ENCODE peak calls at places on chromosomes 7 and 10, in five cellular contexts. P is upper lobe of left lung, B is dorsolateral prefrontal cortex, C is kidney epithelial cell, Q is HCT116. I is an unnamed sample.

GRCh38 chr10:123891147-123892011 is at the start of gene CPXM2:
- DNase-seq in B (no peak), Q (no peak), P (no peak), C (no peak), I (no peak)

GRCh38 chr10:659710-660141 is 29.7 kb downstream of the DIP2C start:
- DNase-seq in C (peak), B (no peak), Q (no peak), P (no peak), I (no peak)

GRCh38 chr10:101257121-101257890 is 28.0 kb upstream of the LBX1 start:
- DNase-seq in P (no peak), C (no peak), Q (no peak), B (no peak), I (no peak)

GRCh38 chr7:99275496-99275895 is 2.9 kb downstream of the MYH16 start:
- DNase-seq in B (no peak), C (no peak), Q (no peak), P (no peak), I (no peak)

GRCh38 chr7:66204822-66205735 is at the start of gene TPST1:
- DNase-seq in P (peak), C (peak), Q (peak), B (peak), I (peak)

GRCh38 chr10:5413012-5413938 is 918 bp downstream of the NET1 start:
- DNase-seq in C (peak), Q (no peak), P (no peak), B (peak), I (peak)

GRCh38 chr10:131431541-131431940 is 120.0 kb upstream of the TCERG1L start:
- DNase-seq in C (no peak), P (no peak), B (no peak), Q (no peak), I (no peak)

GRCh38 chr7:155845226-155845625 is 33.0 kb upstream of the SHH start:
- DNase-seq in P (no peak), Q (no peak), C (no peak), B (no peak), I (no peak)

GRCh38 chr10:24721254-24722106 is 2.2 kb downstream of the ARHGAP21 start:
- DNase-seq in Q (no peak), P (peak), C (no peak), B (peak), I (peak)

GRCh38 chr7:44630791-44631457 is 24.5 kb downstream of the OGDH start:
- DNase-seq in C (no peak), B (no peak), Q (no peak), P (peak), I (no peak)

GRCh38 chr7:41437257-41438196 is 265.4 kb downstream of the INHBA start:
- DNase-seq in C (no peak), B (no peak), P (no peak), Q (peak), I (peak)

GRCh38 chr7:11702938-11703337 is 129.1 kb downstream of the THSD7A start:
- DNase-seq in Q (no peak), C (no peak), P (peak), B (no peak), I (no peak)

GRCh38 chr7:20107582-20107981 is 109.6 kb downstream of the MACC1 start:
- DNase-seq in B (no peak), P (no peak), C (no peak), Q (no peak), I (no peak)

GRCh38 chr10:96374985-96375830 is 16.4 kb upstream of the OPALIN start:
- DNase-seq in C (peak), P (peak), Q (peak), B (peak), I (peak)

GRCh38 chr7:70569335-70569819 is 562.6 kb upstream of the GALNT17 start:
- DNase-seq in P (no peak), B (peak), Q (no peak), C (peak), I (no peak)

GRCh38 chr7:131633342-131633843 is 77.0 kb upstream of the PODXL start:
- DNase-seq in C (no peak), P (no peak), B (no peak), Q (no peak), I (no peak)

GRCh38 chr7:87144173-87144657 is 8.0 kb upstream of the DMTF1 start:
- DNase-seq in P (no peak), C (no peak), B (no peak), Q (no peak), I (no peak)

GRCh38 chr10:101686133-101686925 is 8.6 kb downstream of the FBXW4 start:
- DNase-seq in C (no peak), B (no peak), P (no peak), Q (no peak), I (no peak)

GRCh38 chr7:2371329-2371728 is 16.7 kb downstream of the EIF3B start:
- DNase-seq in C (no peak), Q (no peak), B (no peak), P (no peak), I (no peak)

GRCh38 chr10:133124357-133125211 is 35.4 kb upstream of the KNDC1 start:
- DNase-seq in C (no peak), B (peak), Q (no peak), P (peak), I (peak)

GRCh38 chr10:91589015-91589655 is 43.7 kb downstream of the PPP1R3C start:
- DNase-seq in P (no peak), B (no peak), C (no peak), Q (no peak), I (no peak)

GRCh38 chr7:47153076-47153475 is 428.8 kb downstream of the TNS3 start:
- DNase-seq in P (peak), Q (no peak), B (peak), C (peak), I (peak)

GRCh38 chr7:134470864-134471263 is 12.0 kb upstream of the AKR1B1 start:
- DNase-seq in Q (peak), B (no peak), C (peak), P (no peak), I (peak)

GRCh38 chr7:111255576-111255975 is 164.6 kb downstream of the LRRN3 start:
- DNase-seq in P (no peak), B (no peak), Q (no peak), C (no peak), I (no peak)

GRCh38 chr10:99834410-99834809 is 52.0 kb downstream of the ABCC2 start:
- DNase-seq in Q (peak), P (no peak), B (no peak), C (peak), I (no peak)

GRCh38 chr10:14383266-14383665 is 52.5 kb upstream of the FRMD4A start:
- DNase-seq in P (no peak), C (no peak), Q (no peak), B (no peak), I (no peak)

GRCh38 chr7:100693312-100694195 is 496 bp downstream of the GIGYF1 start:
- DNase-seq in B (no peak), Q (no peak), P (no peak), C (no peak), I (no peak)

GRCh38 chr7:17212188-17212587 is 86.3 kb upstream of the AHR start:
- DNase-seq in P (no peak), Q (no peak), C (no peak), B (no peak), I (no peak)

GRCh38 chr7:35714407-35714806 is 19.5 kb upstream of the HERPUD2 start:
- DNase-seq in C (no peak), Q (no peak), B (peak), P (no peak), I (no peak)

GRCh38 chr7:35712563-35713226 is 17.8 kb upstream of the HERPUD2 start:
- DNase-seq in B (no peak), C (no peak), Q (no peak), P (no peak), I (no peak)

GRCh38 chr7:35717013-35717412 is 22.1 kb upstream of the HERPUD2 start:
- DNase-seq in C (no peak), P (no peak), B (no peak), Q (no peak), I (no peak)

GRCh38 chr7:35716038-35716803 is 21.3 kb upstream of the HERPUD2 start:
- DNase-seq in Q (no peak), P (peak), B (peak), C (no peak), I (no peak)

DNA sequence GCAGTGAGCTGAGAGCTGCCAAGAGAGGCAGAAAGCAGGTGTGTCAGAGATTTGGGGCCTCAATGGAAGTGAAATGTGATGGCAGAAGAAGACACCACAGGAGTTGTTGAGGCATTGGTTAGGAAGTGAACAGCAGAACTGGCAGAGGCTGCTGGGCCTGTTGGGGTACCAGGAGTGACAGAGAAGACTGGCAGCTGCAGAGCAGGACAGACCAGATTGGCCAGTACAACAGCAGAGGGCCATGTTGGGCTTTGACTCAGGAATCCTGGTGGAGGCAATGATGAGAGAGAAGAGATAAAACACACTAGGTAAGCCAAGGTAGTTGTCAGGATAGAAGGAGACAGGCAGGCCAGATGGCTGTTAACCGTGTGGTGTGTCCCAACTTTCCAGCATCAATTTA is 19.9 kb upstream of the HERPUD2 start:
- DNase-seq in B (peak), C (no peak), Q (no peak), P (no peak), I (peak)
- TF ChIP-seq CTCF in B (peak), C (no peak), Q (no peak), P (no peak), I (no peak)

DNA sequence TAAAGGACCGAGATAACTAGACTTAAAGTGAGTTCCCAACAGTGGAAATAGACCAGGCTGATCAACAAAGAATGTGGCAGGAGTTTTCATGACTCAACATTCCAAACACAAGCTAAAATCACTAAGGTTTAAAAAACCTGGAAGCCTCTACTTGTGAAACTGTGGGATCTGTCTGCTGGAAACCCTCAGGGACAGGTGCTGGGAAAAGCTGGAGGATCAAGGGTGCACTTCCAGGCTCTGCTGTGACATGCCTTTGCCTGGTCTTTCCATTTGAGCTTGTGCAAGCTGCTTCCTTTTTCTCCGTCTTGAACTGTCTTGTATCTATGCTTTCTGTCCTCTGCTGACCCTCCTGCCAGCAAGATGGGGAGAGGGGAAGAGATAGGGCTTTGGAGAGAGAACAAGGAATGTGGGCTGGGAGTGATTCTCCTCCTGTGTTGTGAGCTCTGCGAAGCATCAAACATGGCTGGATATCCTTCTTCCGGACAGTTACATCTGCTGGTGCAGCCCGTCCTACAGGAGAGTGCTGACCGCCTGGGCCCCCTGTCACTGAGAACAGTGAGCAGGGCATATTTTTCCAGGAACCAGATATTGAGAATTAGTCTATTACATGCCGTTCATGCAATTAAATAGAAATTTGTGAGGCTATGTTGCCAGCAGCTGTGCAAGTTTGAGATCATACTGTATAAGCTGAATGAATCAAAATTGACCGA is 25.5 kb downstream of the ARHGAP22 start:
- DNase-seq in B (no peak), Q (no peak), P (no peak), C (no peak), I (no peak)
- TF ChIP-seq CTCF in B (no peak), Q (no peak), P (no peak), C (no peak), I (no peak)

GRCh38 chr10:78432582-78432981 is 398.9 kb downstream of the RPS24 start:
- DNase-seq in B (no peak), P (no peak), C (no peak), Q (no peak), I (no peak)
- TF ChIP-seq CTCF in B (no peak), P (no peak), C (no peak), Q (peak), I (no peak)

GRCh38 chr7:74519395-74519794 is 65.7 kb downstream of the GTF2IRD1 start:
- DNase-seq in B (no peak), P (no peak), C (no peak), Q (no peak), I (no peak)
- TF ChIP-seq CTCF in B (no peak), P (no peak), C (no peak), Q (no peak), I (no peak)

DNA sequence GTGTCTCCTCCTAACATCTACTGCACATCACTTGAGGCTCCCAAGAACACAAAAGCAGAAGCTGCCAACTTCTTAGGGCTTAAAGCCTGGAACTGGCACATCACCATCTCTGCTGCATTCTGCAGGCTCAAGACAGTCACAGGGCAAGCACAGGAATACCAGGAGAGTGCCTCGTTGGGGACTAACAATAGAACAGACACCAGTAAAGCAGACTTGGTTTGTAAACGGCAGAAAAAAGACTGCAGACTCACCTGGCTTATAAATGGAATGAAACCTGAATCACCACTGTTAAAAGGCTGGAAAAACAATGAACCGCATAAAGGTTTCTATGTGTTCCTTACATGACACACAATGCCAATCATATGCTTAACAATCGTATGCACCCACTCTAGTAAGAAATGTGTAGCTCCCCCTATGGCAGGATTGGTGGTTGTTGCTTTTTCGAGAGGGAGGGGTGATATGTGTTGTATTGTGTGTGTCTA is 12.8 kb downstream of the RHEB start:
- DNase-seq in Q (no peak), B (no peak), C (no peak), P (no peak), I (no peak)
- TF ChIP-seq CTCF in Q (no peak), B (no peak), C (peak), P (no peak), I (no peak)

GRCh38 chr10:122466866-122467470 is 5.6 kb downstream of the HTRA1 start:
- DNase-seq in B (no peak), C (no peak), Q (no peak), P (no peak), I (no peak)

GRCh38 chr10:122471531-122472177 is 10.3 kb downstream of the HTRA1 start:
- DNase-seq in B (no peak), P (no peak), C (no peak), Q (no peak), I (no peak)

GRCh38 chr10:122468220-122468922 is 7.0 kb downstream of the HTRA1 start:
- DNase-seq in C (no peak), Q (no peak), B (no peak), P (no peak), I (no peak)

GRCh38 chr10:122469848-122470247 is 8.5 kb downstream of the HTRA1 start:
- DNase-seq in P (no peak), Q (no peak), B (no peak), C (no peak), I (no peak)

DNA sequence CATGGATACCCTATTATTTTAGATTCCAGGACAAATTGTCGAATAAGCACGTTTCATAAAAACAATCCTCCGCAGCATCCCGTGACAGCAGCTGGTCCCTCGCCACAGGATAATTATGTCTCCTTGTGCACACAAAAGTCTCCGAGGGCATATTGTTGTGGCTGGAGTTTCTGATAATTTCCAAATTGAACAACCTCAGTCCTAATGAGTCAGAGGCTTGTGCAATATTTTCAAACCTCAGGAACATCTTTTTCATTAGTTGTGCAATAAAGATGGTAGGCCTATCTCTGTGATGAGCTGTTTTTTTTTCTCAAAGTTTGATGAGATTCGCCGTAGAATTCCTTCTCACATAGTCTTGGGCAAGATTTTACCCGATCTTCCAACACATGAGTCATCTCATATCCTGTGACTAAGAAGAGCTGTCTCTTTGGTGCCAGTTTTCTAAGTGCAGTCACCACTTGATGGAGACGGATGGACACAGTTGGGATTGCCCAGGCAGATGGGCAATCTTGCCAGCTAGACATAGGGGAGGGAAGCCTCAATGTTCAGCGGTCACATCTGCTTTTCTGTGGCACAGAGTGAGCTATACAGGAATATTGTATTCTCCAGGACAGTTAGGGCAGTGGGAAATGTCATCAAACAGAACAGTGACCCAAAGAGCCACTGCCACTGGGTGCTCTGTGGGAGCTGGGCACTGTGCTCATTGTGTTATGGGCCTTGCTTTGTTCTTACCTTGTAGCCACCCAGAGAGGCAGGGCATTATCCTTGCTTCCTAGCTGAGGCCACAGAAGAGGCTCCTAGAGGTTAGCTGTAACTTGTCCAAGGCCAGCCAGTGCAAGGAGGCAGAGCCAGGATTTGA is 7.8 kb downstream of the HTRA1 start:
- DNase-seq in B (no peak), Q (peak), P (no peak), C (peak), I (no peak)
- TF ChIP-seq CTCF in B (no peak), Q (no peak), P (no peak), C (no peak), I (no peak)

I was measured in Calu3.